ENCODE peak calls at places on chromosomes 6 and 20, in ten cellular contexts. K, N, D, L, H, R, X, O, B and V are unnamed samples.

GRCh38 chr20:61589055-61589385 is 337.0 kb downstream of the CDH4 start:
- DNase-seq in B (no peak), K (no peak), L (no peak), H (no peak), D (peak), O (no peak), R (no peak), X (no peak), N (no peak), V (no peak)

GRCh38 chr6:2166717-2167116 is 78.7 kb downstream of the GMDS start:
- DNase-seq in H (no peak), D (peak), X (no peak), O (no peak), B (no peak), R (no peak), N (peak), L (no peak), K (no peak), V (peak)

GRCh38 chr6:7723041-7723447 is 2.9 kb upstream of the BMP6 start:
- DNase-seq in O (peak), L (no peak), R (peak), N (peak), X (no peak), B (peak), K (peak), H (peak), D (peak), V (peak)

GRCh38 chr6:76418657-76419217 is 346.3 kb upstream of the IMPG1 start:
- DNase-seq in L (no peak), B (no peak), R (no peak), O (no peak), K (no peak), X (no peak), D (no peak), N (no peak), H (no peak), V (no peak)

GRCh38 chr20:22264917-22265316 is 319.5 kb downstream of the FOXA2 start:
- DNase-seq in D (no peak), O (no peak), R (no peak), K (no peak), N (no peak), B (no peak), L (no peak), X (no peak), H (no peak), V (no peak)

GRCh38 chr6:22766979-22767378 is 197.6 kb downstream of the HDGFL1 start:
- DNase-seq in N (no peak), H (no peak), D (peak), K (no peak), O (no peak), X (no peak), B (no peak), L (no peak), R (no peak), V (no peak)

GRCh38 chr20:16350465-16350864 is 222.8 kb downstream of the KIF16B start:
- DNase-seq in K (no peak), X (no peak), O (no peak), L (no peak), R (no peak), B (no peak), N (no peak), H (no peak), D (peak), V (no peak)

GRCh38 chr20:46062151-46062550 is 27.6 kb downstream of the NCOA5 start:
- DNase-seq in R (no peak), L (no peak), X (no peak), K (no peak), O (no peak), H (no peak), B (no peak), D (no peak), N (no peak), V (no peak)

GRCh38 chr6:100137759-100138158 is 143.7 kb upstream of the MCHR2 start:
- DNase-seq in H (no peak), O (no peak), D (no peak), N (no peak), B (no peak), K (no peak), L (no peak), R (no peak), X (no peak), V (no peak)

GRCh38 chr20:59948828-59949720 is 8.9 kb downstream of the FAM217B start:
- DNase-seq in K (no peak), X (no peak), O (no peak), H (no peak), B (peak), N (no peak), D (peak), R (no peak), L (no peak), V (no peak)

GRCh38 chr6:40390144-40390800 is 196.9 kb downstream of the LRFN2 start:
- DNase-seq in X (no peak), L (no peak), K (no peak), O (no peak), N (no peak), R (no peak), B (no peak), H (no peak), D (no peak), V (no peak)

GRCh38 chr6:107806675-107807074 is 17.4 kb downstream of the SCML4 start:
- DNase-seq in O (no peak), H (no peak), K (no peak), B (no peak), R (no peak), L (no peak), N (no peak), D (no peak), X (no peak), V (no peak)

GRCh38 chr20:51554538-51555165 is 12.1 kb upstream of the NFATC2 start:
- DNase-seq in N (no peak), R (no peak), D (no peak), K (no peak), L (no peak), H (no peak), O (no peak), B (no peak), X (no peak), V (no peak)

GRCh38 chr6:138970159-138970558 is 17.9 kb downstream of the REPS1 start:
- DNase-seq in X (no peak), B (no peak), D (no peak), K (no peak), N (no peak), H (no peak), O (no peak), R (no peak), L (no peak), V (no peak)

GRCh38 chr6:82910394-82910793 is 155.2 kb downstream of the UBE3D start:
- DNase-seq in B (no peak), K (no peak), O (no peak), N (no peak), D (no peak), R (no peak), H (no peak), L (no peak), X (no peak), V (no peak)

GRCh38 chr6:51550243-51550642 is 537.2 kb downstream of the PKHD1 start:
- DNase-seq in B (no peak), R (no peak), L (no peak), O (no peak), X (no peak), D (no peak), K (no peak), N (no peak), H (no peak), V (no peak)

GRCh38 chr6:90885611-90886056 is 298.8 kb upstream of the MAP3K7 start:
- DNase-seq in H (no peak), O (no peak), L (no peak), N (no peak), R (no peak), K (no peak), X (peak), D (no peak), B (no peak), V (no peak)

GRCh38 chr6:46211917-46212316 is 41.1 kb upstream of the ENPP5 start:
- DNase-seq in R (no peak), N (no peak), H (no peak), K (no peak), D (no peak), X (no peak), B (no peak), L (no peak), O (no peak), V (no peak)

GRCh38 chr20:2693286-2693995 is 861 bp downstream of the EBF4 start:
- DNase-seq in H (peak), L (no peak), B (peak), D (peak), K (no peak), R (peak), O (no peak), N (peak), X (peak), V (peak)

GRCh38 chr6:32046450-32047083 is 8.4 kb downstream of the CYP21A2 start:
- DNase-seq in N (no peak), K (peak), X (peak), B (peak), H (peak), L (no peak), O (no peak), R (peak), D (no peak), V (no peak)

GRCh38 chr6:127186889-127187288 is 68.4 kb downstream of the RSPO3 start:
- DNase-seq in B (peak), L (no peak), H (no peak), D (peak), K (peak), X (peak), O (no peak), R (no peak), N (peak), V (peak)

GRCh38 chr6:25150863-25151262 is 128.3 kb upstream of the CARMIL1 start:
- DNase-seq in R (no peak), K (no peak), X (no peak), N (no peak), B (no peak), H (no peak), L (no peak), D (no peak), O (no peak), V (no peak)

GRCh38 chr6:150773969-150774368 is 91.5 kb upstream of the MTHFD1L start:
- DNase-seq in K (no peak), L (no peak), B (no peak), D (no peak), H (no peak), X (no peak), R (no peak), O (no peak), N (no peak), V (no peak)

GRCh38 chr6:89669002-89669401 is 30.5 kb upstream of the LYRM2 start:
- DNase-seq in H (no peak), X (no peak), N (no peak), K (no peak), R (no peak), O (no peak), L (no peak), B (no peak), D (no peak), V (no peak)

GRCh38 chr6:86193821-86194220 is 551.1 kb upstream of the SYNCRIP start:
- DNase-seq in D (no peak), K (no peak), H (no peak), O (no peak), L (no peak), N (no peak), X (no peak), B (no peak), R (no peak), V (no peak)

GRCh38 chr20:51399138-51399890 is 143.2 kb downstream of the NFATC2 start:
- DNase-seq in H (no peak), D (no peak), N (no peak), B (no peak), O (no peak), L (no peak), K (no peak), X (no peak), R (no peak), V (no peak)

GRCh38 chr6:143279385-143279784 is 171.1 kb downstream of the ADAT2 start:
- DNase-seq in X (no peak), D (peak), B (peak), R (no peak), L (no peak), K (no peak), H (no peak), O (no peak), N (peak), V (no peak)

GRCh38 chr6:111782887-111783286 is 90.4 kb downstream of the FYN start:
- DNase-seq in H (no peak), X (no peak), K (no peak), O (no peak), L (no peak), B (no peak), R (no peak), D (no peak), N (no peak), V (no peak)

GRCh38 chr20:43755851-43756250 is 29.0 kb upstream of the GTSF1L start:
- DNase-seq in X (no peak), O (no peak), D (no peak), L (no peak), N (no peak), B (no peak), K (no peak), H (no peak), R (no peak), V (no peak)

GRCh38 chr6:41157323-41157722 is 3.2 kb upstream of the TREML1 start:
- DNase-seq in O (no peak), K (no peak), D (no peak), R (no peak), L (no peak), B (no peak), X (no peak), N (no peak), H (no peak), V (no peak)

GRCh38 chr6:31532644-31533454 is 4.1 kb downstream of the MCCD1 start:
- DNase-seq in N (no peak), O (no peak), L (no peak), K (no peak), R (no peak), H (no peak), B (no peak), D (no peak), X (no peak), V (no peak)

GRCh38 chr20:44302026-44302669 is 8.9 kb downstream of the FITM2 start:
- DNase-seq in N (peak), D (peak), H (no peak), K (no peak), O (no peak), B (no peak), X (no peak), L (no peak), R (no peak), V (no peak)

GRCh38 chr6:109397020-109397419 is 14.8 kb upstream of the CD164 start:
- DNase-seq in N (no peak), H (no peak), L (no peak), X (no peak), K (no peak), R (no peak), D (peak), B (peak), O (no peak), V (no peak)
- TF ChIP-seq CTCF in N (peak), H (no peak), L (peak), X (peak), K (peak), R (peak), D (peak), B (peak), O (peak), V (no peak)

DNA sequence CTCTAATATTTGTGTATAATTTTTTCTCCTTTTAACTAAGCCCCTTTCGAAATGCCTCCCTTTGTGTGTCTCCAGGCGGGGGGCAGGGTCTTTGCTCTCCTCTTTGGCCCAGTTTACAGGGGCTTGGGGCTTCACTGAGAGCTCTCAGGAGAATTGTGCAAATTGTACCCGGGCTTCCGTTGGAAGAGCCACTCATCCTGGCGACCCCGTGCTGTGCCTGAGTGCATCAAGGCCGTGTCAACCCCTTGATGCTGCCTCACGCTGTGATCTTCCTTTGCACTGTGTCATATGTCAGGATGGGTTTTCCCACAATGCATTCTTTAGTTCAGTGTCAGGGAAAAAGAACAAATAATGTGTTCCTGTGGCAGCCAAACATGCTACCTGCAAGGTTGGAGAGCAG is 118.0 kb upstream of the POU3F2 start:
- DNase-seq in L (no peak), H (no peak), K (no peak), X (no peak), B (no peak), O (no peak), N (no peak), R (no peak), D (no peak), V (no peak)
- TF ChIP-seq EP300 in L (no peak), H (no peak), K (no peak), X (no peak), B (no peak), O (no peak), N (no peak), R (no peak), D (no peak), V (no peak)

GRCh38 chr20:32537657-32538525 is 47.2 kb downstream of the NOL4L start:
- DNase-seq in X (no peak), B (peak), L (no peak), D (no peak), H (no peak), O (no peak), R (no peak), N (no peak), K (no peak), V (no peak)

GRCh38 chr20:32539063-32539816 is 45.9 kb downstream of the NOL4L start:
- DNase-seq in L (no peak), K (no peak), X (no peak), O (no peak), D (no peak), R (no peak), N (peak), H (no peak), B (peak), V (no peak)

GRCh38 chr20:32536861-32537656 is 48.1 kb downstream of the NOL4L start:
- DNase-seq in H (no peak), K (no peak), R (no peak), D (no peak), X (peak), B (peak), O (no peak), L (no peak), N (peak), V (peak)

GRCh38 chr20:32539817-32540675 is 45.1 kb downstream of the NOL4L start:
- DNase-seq in O (no peak), L (no peak), K (no peak), X (no peak), D (no peak), H (no peak), R (no peak), B (peak), N (peak), V (peak)

DNA sequence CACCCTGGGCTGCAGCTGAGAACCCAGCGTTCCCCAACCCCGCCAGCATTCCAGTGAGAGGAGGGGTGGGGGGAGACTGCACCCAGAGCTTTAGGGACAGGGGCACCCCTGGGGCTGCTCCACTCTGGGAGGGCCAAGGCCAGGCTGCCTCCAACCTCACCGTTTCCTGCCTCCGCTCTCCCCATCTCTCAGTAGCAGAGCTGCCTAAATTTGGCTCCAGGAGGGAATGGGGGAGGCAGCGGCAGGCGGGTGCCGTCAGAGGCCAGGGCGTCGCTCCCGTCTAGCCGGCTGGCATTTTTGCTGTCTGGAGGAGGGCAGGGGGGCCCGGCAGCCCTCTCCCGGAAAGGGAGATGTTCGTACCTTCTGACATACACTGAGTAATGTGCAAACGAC is 46.6 kb downstream of the NOL4L start:
- DNase-seq in N (no peak), X (no peak), O (no peak), R (no peak), B (no peak), H (no peak), D (no peak), L (no peak), K (no peak), V (no peak)
- H3K4me3 ChIP-seq in N (no peak), X (no peak), O (no peak), R (no peak), B (peak), H (no peak), D (no peak), L (no peak), K (no peak), V (no peak)

GRCh38 chr20:57291003-57291402 is 24.6 kb upstream of the BMP7 start:
- DNase-seq in L (no peak), R (no peak), K (no peak), N (no peak), X (no peak), H (no peak), B (no peak), D (no peak), O (peak), V (no peak)
- TF ChIP-seq CTCF in L (no peak), R (no peak), K (no peak), N (no peak), X (no peak), H (no peak), B (no peak), D (no peak), O (peak), V (no peak)